ENCODE peak calls at places on chromosomes 1 and 21, in four cellular contexts. One of them, this sample, is unnamed.

GRCh38 chr1:15323989-15324866 is 77.2 kb downstream of the FHAD1 start:
- DNase-seq in NCI-H446: no peak
- DNase-seq in activated T-cell treated with anti-CD3 and anti-CD28 coated beads, Interleukin-2, amount 50 U/mL, for 72 hours: no peak
- DNase-seq in NCI-H187: no peak
- DNase-seq in this sample: no peak

GRCh38 chr21:45640888-45641479 is 2.5 kb upstream of the PCBP3 start:
- DNase-seq in NCI-H446: no peak
- DNase-seq in activated T-cell treated with anti-CD3 and anti-CD28 coated beads, Interleukin-2, amount 50 U/mL, for 72 hours: no peak
- DNase-seq in NCI-H187: no peak
- DNase-seq in this sample: peak

GRCh38 chr1:115062542-115063004 is 26.7 kb downstream of the TSPAN2 start:
- DNase-seq in NCI-H446: no peak
- DNase-seq in activated T-cell treated with anti-CD3 and anti-CD28 coated beads, Interleukin-2, amount 50 U/mL, for 72 hours: peak
- DNase-seq in NCI-H187: no peak
- DNase-seq in this sample: peak

GRCh38 chr1:8218351-8219092 is 99.4 kb upstream of the SLC45A1 start:
- DNase-seq in NCI-H446: no peak
- DNase-seq in activated T-cell treated with anti-CD3 and anti-CD28 coated beads, Interleukin-2, amount 50 U/mL, for 72 hours: no peak
- DNase-seq in NCI-H187: no peak
- DNase-seq in this sample: no peak

GRCh38 chr21:27513825-27514224 is 546.9 kb upstream of the ADAMTS5 start:
- DNase-seq in NCI-H446: no peak
- DNase-seq in activated T-cell treated with anti-CD3 and anti-CD28 coated beads, Interleukin-2, amount 50 U/mL, for 72 hours: no peak
- DNase-seq in NCI-H187: no peak
- DNase-seq in this sample: no peak

GRCh38 chr1:94071956-94072355 is 49.0 kb downstream of the ABCA4 start:
- DNase-seq in NCI-H446: no peak
- DNase-seq in activated T-cell treated with anti-CD3 and anti-CD28 coated beads, Interleukin-2, amount 50 U/mL, for 72 hours: no peak
- DNase-seq in NCI-H187: no peak
- DNase-seq in this sample: no peak

GRCh38 chr1:77639056-77639455 is 43.4 kb downstream of the ZZZ3 start:
- DNase-seq in NCI-H446: no peak
- DNase-seq in activated T-cell treated with anti-CD3 and anti-CD28 coated beads, Interleukin-2, amount 50 U/mL, for 72 hours: no peak
- DNase-seq in NCI-H187: no peak
- DNase-seq in this sample: no peak

GRCh38 chr1:223479261-223479660 is 86.0 kb downstream of the CCDC185 start:
- DNase-seq in NCI-H446: no peak
- DNase-seq in activated T-cell treated with anti-CD3 and anti-CD28 coated beads, Interleukin-2, amount 50 U/mL, for 72 hours: no peak
- DNase-seq in NCI-H187: no peak
- DNase-seq in this sample: no peak

GRCh38 chr1:27626031-27626935 is 8.7 kb downstream of the FGR start:
- DNase-seq in NCI-H446: no peak
- DNase-seq in activated T-cell treated with anti-CD3 and anti-CD28 coated beads, Interleukin-2, amount 50 U/mL, for 72 hours: no peak
- DNase-seq in NCI-H187: no peak
- DNase-seq in this sample: no peak

GRCh38 chr1:203028067-203028783 is 1.9 kb downstream of the PPFIA4 start:
- DNase-seq in NCI-H446: no peak
- DNase-seq in activated T-cell treated with anti-CD3 and anti-CD28 coated beads, Interleukin-2, amount 50 U/mL, for 72 hours: no peak
- DNase-seq in NCI-H187: no peak
- DNase-seq in this sample: no peak

This sample was measured in stimulated activated CD4-positive, alpha-beta T cell treated with anti-CD3 and anti-CD28 coated beads, Interleukin-4, amount 100 ng/mL, for 24 hours.